ENCODE peak calls at places on chromosomes 11 and 22, in eight cellular contexts. F, O, V, H, B, T, Q and Z are unnamed samples.

GRCh38 chr22:32583921-32584335 is 109.3 kb downstream of the FBXO7 start:
- DNase-seq in F (peak), O (no peak), V (peak), H (no peak), B (peak), T (no peak), Q (no peak), Z (no peak)

GRCh38 chr11:113557926-113558325 is 82.7 kb upstream of the DRD2 start:
- DNase-seq in F (no peak), O (no peak), V (no peak), H (no peak), B (no peak), T (no peak), Q (no peak), Z (no peak)

GRCh38 chr22:24160546-24160945 is 20.7 kb upstream of the SUSD2 start:
- DNase-seq in F (no peak), O (no peak), V (no peak), H (no peak), B (no peak), T (no peak), Q (no peak), Z (no peak)

GRCh38 chr11:59918987-59919589 is 19.1 kb upstream of the OOSP1 start:
- DNase-seq in F (peak), O (peak), V (peak), H (no peak), B (peak), T (peak), Q (no peak), Z (peak)

GRCh38 chr11:6298605-6299004 is 21.7 kb downstream of the CAVIN3 start:
- DNase-seq in F (peak), O (peak), V (peak), H (no peak), B (peak), T (peak), Q (no peak), Z (peak)

GRCh38 chr11:17736921-17737817 is 2.6 kb downstream of the KCNC1 start:
- DNase-seq in F (no peak), O (no peak), V (no peak), H (no peak), B (no peak), T (no peak), Q (no peak), Z (no peak)

GRCh38 chr22:43293661-43294392 is 49.3 kb downstream of the SCUBE1 start:
- DNase-seq in F (peak), O (peak), V (peak), H (no peak), B (peak), T (peak), Q (no peak), Z (no peak)

GRCh38 chr11:2741377-2742131 is 41.8 kb upstream of the KCNQ1OT1 start:
- DNase-seq in F (peak), O (peak), V (peak), H (no peak), B (peak), T (peak), Q (peak), Z (peak)

GRCh38 chr11:331332-332060 is 10.8 kb upstream of the IFITM3 start:
- DNase-seq in F (no peak), O (no peak), V (no peak), H (no peak), B (no peak), T (no peak), Q (no peak), Z (no peak)

GRCh38 chr22:44622147-44622427 is 79.9 kb upstream of the PRR5 start:
- DNase-seq in F (no peak), O (peak), V (no peak), H (peak), B (no peak), T (no peak), Q (no peak), Z (no peak)

GRCh38 chr11:111349191-111349695 is 29.8 kb downstream of the POU2AF1 start:
- DNase-seq in F (no peak), O (no peak), V (no peak), H (no peak), B (no peak), T (no peak), Q (no peak), Z (no peak)

GRCh38 chr22:41596776-41597634 is 7.4 kb upstream of the PMM1 start:
- DNase-seq in F (peak), O (peak), V (peak), H (peak), B (peak), T (peak), Q (no peak), Z (peak)

GRCh38 chr22:38062782-38063181 is 5.6 kb downstream of the PICK1 start:
- DNase-seq in F (no peak), O (no peak), V (peak), H (peak), B (no peak), T (no peak), Q (no peak), Z (no peak)

GRCh38 chr11:8786933-8787332 is 104.3 kb downstream of the RPL27A start:
- DNase-seq in F (no peak), O (no peak), V (peak), H (no peak), B (peak), T (no peak), Q (no peak), Z (peak)

GRCh38 chr11:129408865-129409444 is 33.3 kb downstream of the BARX2 start:
- DNase-seq in F (no peak), O (no peak), V (no peak), H (no peak), B (no peak), T (no peak), Q (no peak), Z (no peak)

GRCh38 chr11:105960252-105961245 is 61.5 kb downstream of the MSANTD4 start:
- DNase-seq in F (no peak), O (no peak), V (no peak), H (no peak), B (no peak), T (peak), Q (no peak), Z (no peak)

GRCh38 chr11:80873309-80873999 is 1432.6 kb upstream of the TENM4 start:
- DNase-seq in F (peak), O (peak), V (no peak), H (no peak), B (peak), T (peak), Q (no peak), Z (peak)

GRCh38 chr11:44804449-44805151 is 77.8 kb downstream of the TSPAN18 start:
- DNase-seq in F (no peak), O (no peak), V (no peak), H (no peak), B (no peak), T (no peak), Q (no peak), Z (no peak)

GRCh38 chr22:47837703-47838102 is 1075.3 kb downstream of the TBC1D22A start:
- DNase-seq in F (peak), O (peak), V (peak), H (no peak), B (peak), T (peak), Q (no peak), Z (peak)
- TF ChIP-seq CTCF in F (peak), O (no peak), V (peak), H (no peak), B (peak), T (peak), Q (peak), Z (peak)

GRCh38 chr11:1532606-1533341 is 39.3 kb downstream of the DUSP8 start:
- DNase-seq in F (peak), O (peak), V (peak), H (no peak), B (no peak), T (no peak), Q (no peak), Z (no peak)

GRCh38 chr11:1531961-1532586 is 40.0 kb downstream of the DUSP8 start:
- DNase-seq in F (peak), O (peak), V (peak), H (peak), B (no peak), T (no peak), Q (peak), Z (peak)

GRCh38 chr11:1529774-1530173 is 42.3 kb downstream of the DUSP8 start:
- DNase-seq in F (no peak), O (no peak), V (no peak), H (no peak), B (no peak), T (no peak), Q (no peak), Z (no peak)

GRCh38 chr11:1530686-1531256 is 41.3 kb downstream of the DUSP8 start:
- DNase-seq in F (no peak), O (peak), V (no peak), H (no peak), B (no peak), T (no peak), Q (no peak), Z (no peak)

GRCh38 chr11:1531418-1531817 is 40.7 kb downstream of the DUSP8 start:
- DNase-seq in F (no peak), O (peak), V (peak), H (no peak), B (no peak), T (no peak), Q (no peak), Z (no peak)
- TF ChIP-seq CTCF in F (no peak), O (peak), V (no peak), H (no peak), B (no peak), T (no peak), Q (no peak), Z (no peak)

GRCh38 chr22:50546326-50547230 is 879 bp downstream of the KLHDC7B start:
- DNase-seq in F (no peak), O (no peak), V (no peak), H (no peak), B (no peak), T (no peak), Q (no peak), Z (no peak)

GRCh38 chr22:50544746-50545253 is 899 bp upstream of the KLHDC7B start:
- DNase-seq in F (no peak), O (peak), V (no peak), H (no peak), B (no peak), T (peak), Q (no peak), Z (peak)

GRCh38 chr22:50544078-50544745 is 1.5 kb upstream of the KLHDC7B start:
- DNase-seq in F (peak), O (peak), V (peak), H (peak), B (peak), T (peak), Q (no peak), Z (peak)

GRCh38 chr22:50547231-50547851 is 1.6 kb downstream of the KLHDC7B start:
- DNase-seq in F (no peak), O (no peak), V (no peak), H (no peak), B (no peak), T (no peak), Q (no peak), Z (no peak)

GRCh38 chr22:50545522-50546325 is at the start of gene KLHDC7B:
- DNase-seq in F (no peak), O (no peak), V (no peak), H (no peak), B (peak), T (peak), Q (no peak), Z (no peak)
- TF ChIP-seq CTCF in F (no peak), O (peak), V (no peak), H (no peak), B (peak), T (no peak), Q (peak), Z (no peak)

DNA sequence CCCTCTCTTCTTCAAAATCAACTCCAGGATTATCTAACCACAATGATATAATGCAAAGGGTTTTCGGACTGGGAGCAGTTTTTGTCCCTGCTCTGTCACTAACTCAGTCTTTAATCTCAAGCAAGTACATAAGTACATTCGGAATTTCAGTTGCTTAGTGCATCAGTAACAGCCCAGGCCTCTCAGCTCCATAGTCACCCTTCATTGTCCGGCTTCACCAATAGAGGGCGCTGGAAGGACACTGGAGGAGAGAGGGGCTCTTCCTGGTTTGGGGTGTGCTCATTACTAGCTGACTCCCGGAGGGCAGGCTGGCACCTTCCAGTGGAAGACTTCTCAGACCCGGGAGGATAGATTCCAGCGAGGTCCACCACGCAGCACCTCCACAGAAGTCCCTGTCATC is 90.4 kb upstream of the PDGFD start:
- DNase-seq in F (peak), O (peak), V (peak), H (no peak), B (peak), T (peak), Q (no peak), Z (peak)
- TF ChIP-seq CTCF in F (peak), O (peak), V (peak), H (no peak), B (peak), T (peak), Q (no peak), Z (peak)